ENCODE peak calls at places on chromosomes 6 and 20, in nine cellular contexts. K is A549, O is HCT116, X is SK-N-SH, L is K562, A is GM23338, H is HepG2, G is HL-60, S is GM12878. B is an unnamed sample.

GRCh38 chr6:135187372-135187771 is 6.3 kb downstream of the MYB start:
- DNase-seq in K (no peak), O (no peak), X (no peak), L (no peak), A (no peak), H (no peak), G (no peak), S (no peak), B (no peak)

GRCh38 chr20:17835240-17835940 is 133.2 kb downstream of the SNX5 start:
- DNase-seq in K (peak; percentile 72), O (peak; percentile 55), X (no peak), L (no peak), A (no peak), H (no peak), G (no peak), S (no peak), B (peak; percentile 51)

GRCh38 chr20:47246061-47246460 is 110.4 kb downstream of the ZMYND8 start:
- DNase-seq in K (no peak), O (no peak), X (no peak), L (no peak), A (no peak), H (no peak), G (no peak), S (no peak), B (no peak)

GRCh38 chr6:14824060-14824834 is 421.6 kb upstream of the JARID2 start:
- DNase-seq in K (no peak), O (no peak), X (no peak), L (no peak), A (no peak), H (no peak), G (no peak), S (no peak), B (no peak)

GRCh38 chr20:57346477-57346876 is 4.6 kb upstream of the RAE1 start:
- DNase-seq in K (peak; percentile 69), O (peak; percentile 55), X (peak; percentile 65), L (peak; percentile 49), A (peak; percentile 88), H (peak; percentile 69), G (peak; percentile 24), S (no peak), B (peak; percentile 51)

GRCh38 chr6:69936674-69937363 is 70.5 kb downstream of the COL19A1 start:
- DNase-seq in K (no peak), O (no peak), X (no peak), L (no peak), A (peak; percentile 2), H (no peak), G (no peak), S (no peak), B (no peak)

GRCh38 chr6:157600807-157601206 is 219.8 kb downstream of the ZDHHC14 start:
- DNase-seq in K (no peak), O (no peak), X (no peak), L (no peak), A (no peak), H (no peak), G (no peak), S (no peak), B (no peak)

GRCh38 chr6:129759851-129760595 is 50.0 kb upstream of the ARHGAP18 start:
- DNase-seq in K (no peak), O (no peak), X (no peak), L (no peak), A (no peak), H (no peak), G (no peak), S (no peak), B (no peak)

GRCh38 chr6:5115168-5115567 is 30.0 kb downstream of the PPP1R3G start:
- DNase-seq in K (peak; percentile 59), O (no peak), X (no peak), L (no peak), A (no peak), H (peak; percentile 91), G (no peak), S (no peak), B (no peak)

GRCh38 chr6:109867970-109868358 is 110.1 kb upstream of the GPR6 start:
- DNase-seq in K (no peak), O (no peak), X (no peak), L (no peak), A (no peak), H (no peak), G (no peak), S (no peak), B (no peak)

GRCh38 chr20:23190557-23190956 is 104.4 kb upstream of the CD93 start:
- DNase-seq in K (no peak), O (no peak), X (no peak), L (no peak), A (no peak), H (no peak), G (no peak), S (no peak), B (no peak)

GRCh38 chr6:118548136-118548535 is at the start of gene PLN:
- DNase-seq in K (no peak), O (no peak), X (no peak), L (peak; percentile 24), A (no peak), H (no peak), G (no peak), S (no peak), B (no peak)

GRCh38 chr20:50691585-50692552 is 527 bp upstream of the RIPOR3 start:
- DNase-seq in K (no peak), O (no peak), X (peak; percentile 76), L (peak; percentile 81), A (peak; percentile 67), H (no peak), G (no peak), S (no peak), B (no peak)

GRCh38 chr6:79544299-79544927 is 7.2 kb upstream of the LCA5 start:
- DNase-seq in K (no peak), O (no peak), X (no peak), L (no peak), A (peak; percentile 13), H (no peak), G (no peak), S (peak; percentile 44), B (no peak)

GRCh38 chr6:157089258-157089657 is 234.1 kb downstream of the TMEM242 start:
- DNase-seq in K (peak; percentile 13), O (no peak), X (peak; percentile 67), L (no peak), A (peak; percentile 97), H (peak; percentile 73), G (no peak), S (no peak), B (no peak)

GRCh38 chr20:38135641-38136420 is 29.2 kb downstream of the TGM2 start:
- DNase-seq in K (no peak), O (no peak), X (no peak), L (no peak), A (no peak), H (no peak), G (no peak), S (no peak), B (no peak)

GRCh38 chr6:46098678-46099077 is 31.1 kb upstream of the ENPP4 start:
- DNase-seq in K (no peak), O (peak; percentile 51), X (no peak), L (no peak), A (no peak), H (peak; percentile 68), G (no peak), S (no peak), B (no peak)

GRCh38 chr20:63624486-63624885 is 2.4 kb downstream of the GMEB2 start:
- DNase-seq in K (peak; percentile 40), O (no peak), X (no peak), L (no peak), A (peak; percentile 53), H (peak; percentile 80), G (no peak), S (no peak), B (no peak)

GRCh38 chr6:113647158-113647889 is 209.8 kb upstream of the MARCKS start:
- DNase-seq in K (no peak), O (no peak), X (no peak), L (no peak), A (no peak), H (no peak), G (no peak), S (no peak), B (no peak)

DNA sequence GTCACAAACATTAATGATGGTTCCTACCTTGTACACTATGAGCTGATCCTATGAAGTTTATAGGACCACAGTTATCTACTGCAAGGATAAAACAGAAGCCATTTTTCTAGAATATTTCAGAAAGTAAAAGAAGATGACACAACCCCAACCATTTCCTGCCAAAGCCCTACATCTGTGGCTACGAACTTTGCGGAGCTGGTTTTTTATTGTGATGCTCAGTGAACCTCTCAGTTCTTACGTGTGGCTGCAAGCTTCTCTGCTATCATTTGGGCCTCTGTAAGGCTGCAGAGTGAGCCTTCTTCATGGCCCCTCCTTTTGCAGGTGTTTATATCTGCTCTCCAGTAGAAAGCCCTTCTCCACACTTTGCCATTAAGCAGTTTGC is 17.8 kb upstream of the TAGAP start:
- DNase-seq in K (no peak), O (no peak), X (no peak), L (no peak), A (no peak), H (no peak), G (no peak), S (no peak), B (no peak)
- TF ChIP-seq REST in K (no peak), O (no peak), X (no peak), L (no peak), A (no peak), H (no peak), G (no peak), S (no peak), B (no peak)

DNA sequence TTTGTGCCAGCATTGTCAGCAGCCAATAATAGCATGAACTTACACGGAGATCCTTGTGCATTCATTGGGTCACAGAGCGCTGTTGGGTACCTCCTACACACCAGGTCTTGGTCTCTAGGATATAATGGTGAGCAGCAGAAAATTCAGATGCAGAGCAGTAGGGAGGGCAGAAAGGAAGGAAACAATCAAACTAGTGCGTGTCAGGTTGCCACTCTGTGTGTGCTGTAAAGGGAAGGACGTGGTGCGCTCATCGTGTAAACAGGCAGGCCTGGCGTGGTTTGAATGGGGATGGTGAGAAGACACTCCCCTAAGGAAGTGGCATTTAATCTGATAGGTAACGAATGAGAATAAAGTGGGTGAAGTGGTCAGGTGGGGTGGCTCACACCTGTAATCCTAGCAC is 336.4 kb downstream of the CDH26 start:
- DNase-seq in K (no peak), O (no peak), X (no peak), L (no peak), A (no peak), H (no peak), G (no peak), S (no peak), B (no peak)
- TF ChIP-seq REST in K (no peak), O (no peak), X (no peak), L (no peak), A (no peak), H (no peak), G (no peak), S (no peak), B (no peak)

DNA sequence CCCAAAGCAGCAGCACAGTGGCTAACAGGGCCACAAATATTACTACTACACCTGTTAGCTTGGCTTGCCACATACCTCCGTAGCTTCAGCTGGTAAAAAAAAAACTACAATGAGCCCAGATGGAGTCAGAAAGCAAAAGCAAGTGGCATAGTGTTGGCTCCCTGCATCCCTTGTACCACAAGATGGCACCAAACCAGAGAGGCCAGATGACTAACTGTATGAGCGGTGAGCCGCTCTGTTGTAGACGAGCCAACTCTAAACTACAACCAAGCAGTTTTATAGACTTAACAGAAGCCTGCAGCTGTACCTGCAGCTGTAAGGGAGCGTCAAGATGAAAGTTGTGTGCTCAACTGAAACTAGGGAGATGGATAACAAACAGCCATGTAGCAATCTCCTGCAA is 84.5 kb upstream of the MCHR2 start:
- DNase-seq in K (peak; percentile 48), O (peak; percentile 32), X (peak; percentile 4), L (no peak), A (peak; percentile 83), H (peak; percentile 20), G (no peak), S (no peak), B (no peak)
- TF ChIP-seq REST in K (no peak), O (no peak), X (no peak), L (no peak), A (no peak), H (no peak), G (no peak), S (no peak), B (no peak)

GRCh38 chr6:73579851-73580246 is 59.0 kb upstream of the EEF1A1 start:
- DNase-seq in K (peak; percentile 84), O (peak; percentile 62), X (no peak), L (peak; percentile 57), A (peak; percentile 92), H (peak; percentile 81), G (no peak), S (peak; percentile 15), B (peak; percentile 60)
- TF ChIP-seq REST in K (no peak), O (no peak), X (no peak), L (no peak), A (no peak), H (no peak), G (no peak), S (no peak), B (no peak)